ENCODE peak calls at places on chromosomes 4 and X, in six cellular contexts. P is tibial nerve, Y is SK-N-SH, I is aorta, G is heart left ventricle, N is small intestine. R is an unnamed sample. For H3K9me3, the result is how much of the 10 kb centered on the place peaks cover.

GRCh38 chrX:47191331-47191730 is 2.3 kb upstream of the UBA1 start:
- DNase-seq in P (no peak), Y (no peak), I (peak), G (no peak), N (peak), R (no peak)

GRCh38 chrX:51332188-51332942 is at the start of gene NUDT10:
- DNase-seq in P (no peak), Y (peak), I (peak), G (peak), N (no peak), R (peak)

GRCh38 chr4:102754044-102754443 is 6.7 kb downstream of the MANBA start:
- DNase-seq in P (no peak), Y (no peak), I (no peak), G (no peak), N (no peak), R (no peak)

GRCh38 chr4:149238097-149238496 is 577.5 kb downstream of the IQCM start:
- DNase-seq in P (no peak), Y (no peak), I (no peak), G (no peak), N (no peak), R (no peak)

GRCh38 chr4:97531351-97531750 is 611.9 kb downstream of the STPG2 start:
- DNase-seq in P (no peak), Y (no peak), I (no peak), G (no peak), N (no peak), R (no peak)

GRCh38 chr4:149605601-149606378 is 209.9 kb downstream of the IQCM start:
- DNase-seq in P (no peak), Y (no peak), I (no peak), G (no peak), N (no peak), R (no peak)

GRCh38 chrX:154136627-154137161 is 7.3 kb upstream of the OPN1LW start:
- DNase-seq in P (peak), Y (peak), I (peak), G (peak), N (peak), R (peak)

GRCh38 chr4:187499961-187500360 is 495.6 kb upstream of the ZFP42 start:
- DNase-seq in P (no peak), Y (no peak), I (no peak), G (no peak), N (no peak), R (no peak)

GRCh38 chr4:155953151-155954117 is at the start of gene CTSO:
- DNase-seq in P (peak), Y (peak), I (peak), G (peak), N (peak), R (peak)

GRCh38 chr4:116752027-116752426 is 333.3 kb downstream of the TRAM1L1 start:
- DNase-seq in P (no peak), Y (no peak), I (no peak), G (no peak), N (no peak), R (no peak)

GRCh38 chrX:123869488-123869887 is 9.6 kb downstream of the XIAP start:
- DNase-seq in P (no peak), Y (no peak), I (no peak), G (no peak), N (no peak), R (no peak)

GRCh38 chr4:76326515-76326914 is 20.0 kb downstream of the STBD1 start:
- DNase-seq in P (no peak), Y (no peak), I (no peak), G (no peak), N (no peak), R (no peak)

GRCh38 chrX:12973561-12974216 is 1.2 kb upstream of the TMSB4X start:
- DNase-seq in P (no peak), Y (no peak), I (peak), G (no peak), N (no peak), R (no peak)

GRCh38 chr4:168558587-168558986 is 61.7 kb downstream of the PALLD start:
- DNase-seq in P (no peak), Y (no peak), I (no peak), G (no peak), N (peak), R (no peak)

GRCh38 chr4:17173300-17173699 is 274.9 kb upstream of the LDB2 start:
- DNase-seq in P (no peak), Y (no peak), I (no peak), G (no peak), N (no peak), R (no peak)

GRCh38 chrX:106619797-106620196 is 8.0 kb downstream of the RADX start:
- DNase-seq in P (no peak), Y (no peak), I (no peak), G (no peak), N (peak), R (no peak)

GRCh38 chrX:14697453-14697852 is 168.1 kb downstream of the GLRA2 start:
- DNase-seq in P (no peak), Y (peak), I (peak), G (no peak), N (peak), R (no peak)

GRCh38 chrX:47562615-47563243 is 1.7 kb downstream of the ARAF start:
- DNase-seq in P (no peak), Y (no peak), I (peak), G (no peak), N (no peak), R (no peak)

GRCh38 chrX:8692886-8693285 is 39.1 kb downstream of the ANOS1 start:
- DNase-seq in P (no peak), Y (no peak), I (no peak), G (no peak), N (no peak), R (no peak)

GRCh38 chrX:42846741-42847140 is 68.8 kb upstream of the PPP1R2C start:
- DNase-seq in P (no peak), Y (no peak), I (no peak), G (no peak), N (no peak), R (no peak)

GRCh38 chr4:10396181-10396580 is 61.0 kb downstream of the ZNF518B start:
- DNase-seq in P (no peak), Y (no peak), I (no peak), G (no peak), N (no peak), R (no peak)

GRCh38 chr4:38060829-38061431 is 100.7 kb downstream of the PTTG2 start:
- DNase-seq in P (no peak), Y (peak), I (no peak), G (no peak), N (no peak), R (no peak)

GRCh38 chr4:85793256-85793655 is 318.3 kb downstream of the ARHGAP24 start:
- DNase-seq in P (no peak), Y (no peak), I (no peak), G (no peak), N (no peak), R (no peak)

GRCh38 chr4:161555689-161556660 is 607.8 kb downstream of the FSTL5 start:
- DNase-seq in P (no peak), Y (no peak), I (no peak), G (no peak), N (no peak), R (no peak)

GRCh38 chr4:108168672-108169562 is at the start of gene LEF1:
- DNase-seq in P (no peak), Y (peak), I (peak), G (no peak), N (peak), R (no peak)

GRCh38 chr4:151968643-151969042 is 207.8 kb upstream of the GATB start:
- DNase-seq in P (no peak), Y (no peak), I (no peak), G (no peak), N (no peak), R (no peak)

GRCh38 chrX:135382260-135382659 is 39.5 kb upstream of the SMIM10L2A start:
- DNase-seq in P (no peak), Y (no peak), I (no peak), G (no peak), N (no peak), R (no peak)

GRCh38 chr4:113835005-113835404 is 73.5 kb upstream of the CAMK2D start:
- DNase-seq in P (no peak), Y (no peak), I (no peak), G (no peak), N (no peak), R (no peak)

GRCh38 chrX:135974279-135974856 is 580 bp upstream of the MMGT1 start:
- DNase-seq in P (peak), Y (peak), I (peak), G (peak), N (peak), R (peak)

GRCh38 chrX:139890991-139891700 is 41.7 kb downstream of the ATP11C start:
- DNase-seq in P (no peak), Y (no peak), I (no peak), G (no peak), N (peak), R (no peak)

GRCh38 chrX:83508526-83509245 is 596 bp downstream of the POU3F4 start:
- DNase-seq in P (no peak), Y (no peak), I (no peak), G (no peak), N (no peak), R (no peak)

GRCh38 chr4:150217192-150217591 is 138.9 kb downstream of the DCLK2 start:
- DNase-seq in P (no peak), Y (no peak), I (no peak), G (no peak), N (no peak), R (no peak)

GRCh38 chr4:109560687-109561452 is 824 bp downstream of the MCUB start:
- DNase-seq in P (no peak), Y (peak), I (peak), G (peak), N (peak), R (peak)

GRCh38 chr4:145178740-145179139 is 1.6 kb downstream of the OTUD4 start:
- DNase-seq in P (no peak), Y (peak), I (no peak), G (no peak), N (peak), R (no peak)

GRCh38 chr4:56181140-56181950 is 205.9 kb downstream of the AASDH start:
- DNase-seq in P (no peak), Y (no peak), I (no peak), G (no peak), N (no peak), R (no peak)

GRCh38 chr4:15893967-15894366 is 44.6 kb downstream of the FGFBP1 start:
- DNase-seq in P (no peak), Y (no peak), I (no peak), G (no peak), N (no peak), R (no peak)

GRCh38 chrX:42097491-42097890 is 174.1 kb upstream of the CASK start:
- DNase-seq in P (no peak), Y (no peak), I (no peak), G (no peak), N (no peak), R (no peak)

GRCh38 chrX:22433292-22434070 is 160.8 kb downstream of the CBLL2 start:
- DNase-seq in P (no peak), Y (no peak), I (peak), G (no peak), N (no peak), R (peak)

GRCh38 chr4:26815686-26816085 is 45.0 kb upstream of the STIM2 start:
- DNase-seq in P (no peak), Y (no peak), I (no peak), G (no peak), N (no peak), R (no peak)

GRCh38 chrX:19810370-19810769 is 77.0 kb downstream of the SH3KBP1 start:
- DNase-seq in P (no peak), Y (peak), I (no peak), G (no peak), N (no peak), R (no peak)
- H3K9me3 ChIP-seq in P (under half), Y (under half), I (under half), G (under half), N (under half), R (under half)

DNA sequence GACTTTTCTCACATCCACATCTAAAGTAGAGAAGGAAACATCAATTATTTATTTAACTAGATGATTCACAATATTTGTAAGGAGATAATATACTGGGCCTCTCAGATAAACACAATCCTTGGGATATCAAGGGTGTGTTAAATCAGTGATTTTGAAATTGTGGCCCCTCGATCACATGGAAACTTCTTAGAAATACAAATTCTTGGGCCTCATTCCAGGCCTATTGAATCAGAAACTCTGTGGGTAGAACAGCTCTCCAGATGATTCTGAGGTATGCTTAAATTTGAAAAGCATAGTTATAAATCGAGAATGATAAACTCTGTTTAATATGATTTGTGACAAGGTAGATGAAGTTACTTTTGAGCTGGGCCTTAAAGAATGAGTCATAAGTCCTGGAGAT is 64.4 kb upstream of the GPR174 start:
- DNase-seq in P (no peak), Y (no peak), I (no peak), G (no peak), N (no peak), R (no peak)
- H3K4me3 ChIP-seq in P (no peak), Y (no peak), I (no peak), G (no peak), N (no peak), R (no peak)

DNA sequence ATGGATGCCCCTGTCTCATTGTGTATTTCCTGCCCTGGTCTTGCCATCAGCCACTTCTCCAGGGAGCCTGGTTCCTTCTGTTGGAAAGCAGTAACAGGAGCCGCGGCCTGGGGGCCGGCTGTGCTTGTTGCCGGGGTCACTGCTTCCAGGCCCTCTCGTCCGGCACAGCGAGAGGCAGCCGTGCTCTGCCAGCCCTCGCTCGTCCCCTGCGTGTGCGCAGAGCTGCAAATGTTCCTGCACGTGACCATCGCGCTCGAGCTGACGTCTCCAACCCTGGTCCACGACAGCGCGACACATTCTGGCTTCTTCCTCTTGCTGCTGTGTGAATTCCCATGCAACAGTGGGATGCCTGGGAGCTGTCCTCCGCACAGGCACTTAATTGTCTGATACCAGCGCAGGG is 12.2 kb downstream of the PDE6B start:
- DNase-seq in P (no peak), Y (no peak), I (peak), G (peak), N (no peak), R (no peak)
- H3K9me3 ChIP-seq in P (under half), Y (under half), I (under half), G (under half), N (under half), R (under half)

DNA sequence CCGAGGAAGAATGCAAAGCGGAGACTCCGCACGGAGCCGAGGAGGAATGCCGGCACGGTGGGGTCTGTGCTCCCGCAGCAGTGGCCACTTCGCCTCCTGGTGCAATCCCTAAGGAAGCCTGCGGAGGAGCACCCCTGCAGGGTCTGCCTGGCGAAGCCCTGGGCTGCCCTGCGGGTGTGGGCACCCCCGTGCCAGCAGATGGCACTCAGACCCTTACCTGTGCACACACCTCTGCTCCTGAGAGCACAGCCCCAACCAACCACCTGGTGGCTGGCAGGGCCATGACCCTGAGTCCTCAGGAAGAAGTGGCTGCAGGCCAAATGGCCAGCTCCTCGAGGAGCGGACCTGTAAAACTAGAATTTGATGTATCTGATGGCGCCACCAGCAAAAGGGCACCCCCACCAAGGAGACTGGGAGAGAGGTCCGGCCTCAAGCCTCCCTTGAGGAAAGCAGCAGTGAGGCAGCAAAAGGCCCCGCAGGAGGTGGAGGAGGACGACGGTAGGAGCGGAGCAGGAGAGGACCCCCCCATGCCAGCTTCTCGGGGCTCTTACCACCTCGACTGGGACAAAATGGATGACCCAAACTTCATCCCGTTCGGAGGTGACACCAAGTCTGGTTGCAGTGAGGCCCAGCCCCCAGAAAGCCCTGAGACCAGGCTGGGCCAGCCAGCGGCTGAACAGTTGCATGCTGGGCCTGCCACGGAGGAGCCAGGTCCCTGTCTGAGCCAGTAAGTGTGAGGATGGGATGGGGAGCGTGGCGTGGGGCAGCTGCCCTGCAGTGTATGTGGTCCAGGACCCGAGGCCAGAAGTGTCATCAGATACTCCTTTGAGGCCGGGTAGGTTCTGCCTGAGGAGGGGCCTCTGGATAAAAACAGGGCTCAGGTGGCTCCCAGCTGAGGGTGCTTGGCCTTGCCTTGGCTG is 7.0 kb downstream of the TACC3 start:
- DNase-seq in P (no peak), Y (peak), I (peak), G (peak), N (no peak), R (no peak)
- H3K4me3 ChIP-seq in P (no peak), Y (no peak), I (no peak), G (peak), N (no peak), R (no peak)

DNA sequence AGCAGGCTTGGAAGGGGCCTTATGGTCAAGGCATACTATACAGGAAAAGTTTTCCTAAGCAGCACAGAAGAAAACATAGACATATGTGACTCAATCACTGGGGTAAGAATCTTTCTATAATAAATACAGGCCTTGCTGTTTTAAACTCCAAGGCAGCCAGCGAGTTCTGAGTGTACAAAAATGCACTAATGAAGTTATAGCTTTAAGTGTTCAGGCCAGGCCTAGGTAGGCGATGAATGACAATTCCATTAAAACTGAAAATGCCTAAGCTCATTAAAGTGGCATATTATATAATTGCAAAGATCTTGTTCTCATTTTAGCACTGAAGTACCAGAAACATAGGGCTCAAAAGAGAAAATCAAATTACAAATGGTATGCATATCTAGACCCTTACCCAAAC is 716.4 kb upstream of the HS3ST1 start:
- DNase-seq in P (no peak), Y (no peak), I (no peak), G (no peak), N (no peak), R (no peak)
- H3K9me3 ChIP-seq in P (under half), Y (under half), I (under half), G (under half), N (under half), R (under half)

GRCh38 chr4:4477796-4478195 is 64.1 kb downstream of the STX18 start:
- DNase-seq in P (no peak), Y (no peak), I (no peak), G (no peak), N (peak), R (no peak)
- H3K4me3 ChIP-seq in P (no peak), Y (no peak), I (no peak), G (no peak), N (no peak), R (no peak)

DNA sequence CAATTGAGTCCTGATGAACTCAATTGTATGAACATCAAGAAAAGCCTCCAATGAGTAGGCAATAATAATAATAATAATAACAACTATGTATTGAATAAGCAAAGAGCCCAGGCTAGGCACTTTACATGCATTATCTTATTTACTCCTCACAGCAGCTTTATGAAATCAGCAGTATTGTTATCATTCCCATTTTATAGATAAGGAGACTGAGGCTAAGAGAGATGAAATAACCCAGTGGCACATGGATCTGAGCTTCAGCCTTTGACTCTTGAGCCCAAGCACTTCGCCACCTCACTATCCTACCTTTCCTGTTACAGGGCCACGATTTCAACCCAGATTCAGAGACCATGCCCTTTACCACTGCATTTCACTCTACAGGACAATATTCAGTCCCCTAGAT is 3.2 kb downstream of the RAB33A start:
- DNase-seq in P (no peak), Y (no peak), I (no peak), G (no peak), N (no peak), R (no peak)
- H3K9me3 ChIP-seq in P (under half), Y (under half), I (under half), G (under half), N (under half), R (under half)

GRCh38 chr4:98929341-98930267 is 671 bp upstream of the EIF4E start:
- DNase-seq in P (no peak), Y (peak), I (peak), G (peak), N (peak), R (peak)

GRCh38 chr4:98932539-98932938 is 3.6 kb upstream of the EIF4E start:
- DNase-seq in P (no peak), Y (no peak), I (no peak), G (no peak), N (no peak), R (no peak)

GRCh38 chr4:98928131-98928504 is 815 bp downstream of the EIF4E start:
- DNase-seq in P (no peak), Y (peak), I (peak), G (peak), N (peak), R (peak)

GRCh38 chr4:98928505-98929340 is at the start of gene EIF4E:
- DNase-seq in P (peak), Y (peak), I (peak), G (peak), N (peak), R (peak)

DNA sequence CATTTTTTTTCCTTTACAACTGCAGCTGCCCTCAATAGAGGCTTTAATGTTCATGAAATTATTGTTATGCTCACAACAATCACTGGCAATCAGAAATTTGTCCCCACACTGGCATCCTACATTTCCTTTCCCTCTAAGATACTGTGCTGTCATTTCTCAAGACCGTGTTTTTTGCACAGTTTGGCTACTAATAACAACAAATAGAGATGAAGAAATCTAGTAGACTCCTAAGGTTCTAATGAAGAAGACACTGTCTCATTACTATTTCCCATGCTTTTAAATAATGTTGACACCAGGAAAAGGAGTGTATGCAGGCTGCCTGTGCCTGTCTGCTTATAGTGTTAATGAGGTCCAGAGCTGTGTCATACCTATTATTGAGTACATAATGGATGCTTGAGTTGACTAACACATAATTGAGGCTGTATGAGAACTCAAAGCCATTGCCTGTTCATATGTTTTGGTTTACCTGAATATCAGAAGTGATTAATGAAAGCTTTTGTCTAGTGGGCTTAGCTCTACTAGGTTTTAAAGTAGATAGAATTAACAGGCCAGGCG is 1.5 kb upstream of the EIF4E start:
- DNase-seq in P (no peak), Y (no peak), I (no peak), G (no peak), N (no peak), R (no peak)
- H3K4me3 ChIP-seq in P (no peak), Y (peak), I (no peak), G (peak), N (no peak), R (no peak)

R was measured in uterus.